ENCODE peak calls at places on chromosomes 7 and 10, in seven cellular contexts. K, Q, H, A, V, G and S are unnamed samples.

GRCh38 chr10:30587522-30588031 is 42.0 kb downstream of the LYZL2 start:
- DNase-seq in K (no peak), Q (peak; percentile 32), H (no peak), A (no peak), V (no peak), G (peak; percentile 23), S (no peak)

GRCh38 chr7:98079891-98080653 is 26.6 kb upstream of the LMTK2 start:
- DNase-seq in K (no peak), Q (peak; percentile 64), H (no peak), A (no peak), V (no peak), G (no peak), S (no peak)

GRCh38 chr10:130737622-130738021 is 573.9 kb downstream of the TCERG1L start:
- DNase-seq in K (no peak), Q (peak; percentile 72), H (no peak), A (no peak), V (peak; percentile 14), G (no peak), S (no peak)

GRCh38 chr10:118106426-118106825 is 59.7 kb upstream of the RAB11FIP2 start:
- DNase-seq in K (no peak), Q (peak; percentile 44), H (no peak), A (no peak), V (peak; percentile 49), G (no peak), S (peak; percentile 37)

GRCh38 chr7:116984917-116985316 is 31.6 kb downstream of the ST7 start:
- DNase-seq in K (no peak), Q (peak; percentile 27), H (no peak), A (no peak), V (peak; percentile 49), G (no peak), S (peak; percentile 31)

GRCh38 chr7:96380111-96380512 is 58.2 kb upstream of the SLC25A13 start:
- DNase-seq in K (no peak), Q (peak; percentile 16), H (no peak), A (no peak), V (no peak), G (no peak), S (no peak)

GRCh38 chr7:22364910-22365309 is 8.0 kb upstream of the RAPGEF5 start:
- DNase-seq in K (no peak), Q (no peak), H (no peak), A (no peak), V (no peak), G (no peak), S (no peak)

GRCh38 chr7:84780158-84781124 is 406.4 kb downstream of the SEMA3D start:
- DNase-seq in K (no peak), Q (no peak), H (no peak), A (no peak), V (no peak), G (no peak), S (no peak)

GRCh38 chr7:157047148-157047547 is 36.7 kb upstream of the MNX1 start:
- DNase-seq in K (no peak), Q (no peak), H (no peak), A (no peak), V (no peak), G (no peak), S (no peak)

GRCh38 chr10:76114556-76114955 is 683.1 kb downstream of the LRMDA start:
- DNase-seq in K (no peak), Q (no peak), H (no peak), A (no peak), V (no peak), G (no peak), S (no peak)

GRCh38 chr7:34061175-34061574 is 155.8 kb downstream of the BMPER start:
- DNase-seq in K (no peak), Q (no peak), H (no peak), A (no peak), V (peak; percentile 76), G (no peak), S (peak; percentile 84)

GRCh38 chr7:102044984-102045673 is 227.7 kb downstream of the CUX1 start:
- DNase-seq in K (no peak), Q (no peak), H (no peak), A (no peak), V (no peak), G (peak; percentile 15), S (peak; percentile 96)

GRCh38 chr10:93580824-93581223 is 14.4 kb downstream of the FFAR4 start:
- DNase-seq in K (no peak), Q (peak; percentile 90), H (no peak), A (no peak), V (no peak), G (no peak), S (no peak)

GRCh38 chr10:106355450-106355849 is 809.1 kb downstream of the SORCS1 start:
- DNase-seq in K (no peak), Q (peak; percentile 44), H (no peak), A (no peak), V (peak; percentile 27), G (no peak), S (no peak)

GRCh38 chr7:139813689-139814088 is 15.4 kb upstream of the TBXAS1 start:
- DNase-seq in K (no peak), Q (no peak), H (no peak), A (no peak), V (no peak), G (no peak), S (no peak)

GRCh38 chr7:94949532-94949931 is 42.1 kb downstream of the PPP1R9A start:
- DNase-seq in K (no peak), Q (peak; percentile 27), H (no peak), A (no peak), V (peak; percentile 51), G (no peak), S (no peak)

GRCh38 chr10:83166344-83166743 is 973.0 kb upstream of the GHITM start:
- DNase-seq in K (no peak), Q (peak; percentile 94), H (no peak), A (no peak), V (no peak), G (no peak), S (no peak)

GRCh38 chr7:47357398-47357797 is 224.5 kb downstream of the TNS3 start:
- DNase-seq in K (no peak), Q (no peak), H (no peak), A (no peak), V (no peak), G (no peak), S (no peak)

GRCh38 chr10:125037145-125037544 is 95.2 kb downstream of the ZRANB1 start:
- DNase-seq in K (no peak), Q (peak; percentile 82), H (no peak), A (no peak), V (peak; percentile 95), G (no peak), S (peak; percentile 72)

GRCh38 chr7:77245015-77245755 is 45.6 kb upstream of the FGL2 start:
- DNase-seq in K (no peak), Q (no peak), H (no peak), A (no peak), V (no peak), G (no peak), S (no peak)

GRCh38 chr7:7100432-7100849 is 81.9 kb upstream of the C1GALT1 start:
- DNase-seq in K (no peak), Q (peak; percentile 99), H (no peak), A (no peak), V (peak; percentile 79), G (no peak), S (no peak)

GRCh38 chr7:47145326-47145725 is 436.6 kb downstream of the TNS3 start:
- DNase-seq in K (no peak), Q (no peak), H (no peak), A (no peak), V (no peak), G (no peak), S (no peak)

GRCh38 chr10:74189999-74190421 is 39.0 kb downstream of the ADK start:
- DNase-seq in K (no peak), Q (peak; percentile 65), H (no peak), A (no peak), V (peak; percentile 94), G (peak; percentile 9), S (peak; percentile 96)

GRCh38 chr10:14550471-14550941 is 219.8 kb upstream of the FRMD4A start:
- DNase-seq in K (no peak), Q (no peak), H (no peak), A (no peak), V (no peak), G (no peak), S (no peak)

GRCh38 chr7:149825567-149826343 is 12.4 kb upstream of the ZNF862 start:
- DNase-seq in K (no peak), Q (no peak), H (no peak), A (no peak), V (no peak), G (no peak), S (no peak)

GRCh38 chr10:30763933-30764332 is 134.4 kb upstream of the LYZL2 start:
- DNase-seq in K (no peak), Q (no peak), H (no peak), A (no peak), V (no peak), G (no peak), S (no peak)

GRCh38 chr7:149070372-149071140 is 20.0 kb downstream of the ZNF786 start:
- DNase-seq in K (no peak), Q (no peak), H (no peak), A (no peak), V (no peak), G (no peak), S (no peak)

GRCh38 chr7:157774495-157774894 is 437.7 kb downstream of the DNAJB6 start:
- DNase-seq in K (no peak), Q (no peak), H (no peak), A (no peak), V (no peak), G (no peak), S (no peak)

GRCh38 chr10:95500649-95501048 is 60.5 kb downstream of the SORBS1 start:
- DNase-seq in K (no peak), Q (no peak), H (no peak), A (no peak), V (no peak), G (no peak), S (no peak)

GRCh38 chr10:110842305-110842952 is 29.3 kb upstream of the PDCD4 start:
- DNase-seq in K (no peak), Q (no peak), H (no peak), A (no peak), V (no peak), G (no peak), S (no peak)

GRCh38 chr10:94889123-94889522 is 49.3 kb upstream of the CYP2C9 start:
- DNase-seq in K (no peak), Q (no peak), H (no peak), A (no peak), V (no peak), G (no peak), S (no peak)

GRCh38 chr7:100157334-100158228 is 942 bp downstream of the TRAPPC14 start:
- DNase-seq in K (no peak), Q (peak; percentile 89), H (no peak), A (no peak), V (peak; percentile 66), G (peak; percentile 33), S (peak; percentile 48)